ENCODE peak calls at places on chromosomes 1 and 21, in six cellular contexts. One of them, this sample, is unnamed.
A peak's percentile ranks its signal among the peaks of the same experiment; 100 is the strongest.

GRCh38 chr1:156838972-156839371 is 19.9 kb downstream of the INSRR start:
- DNase-seq in A549: peak; percentile 72
- DNase-seq in IMR-90: no peak
- DNase-seq in K562: peak; percentile 74
- DNase-seq in SK-N-SH: peak; percentile 81
- DNase-seq in GM12878: no peak
- DNase-seq in this sample: no peak

GRCh38 chr1:102742426-102742825 is 365.9 kb downstream of the COL11A1 start:
- DNase-seq in A549: no peak
- DNase-seq in IMR-90: peak; percentile 3
- DNase-seq in K562: no peak
- DNase-seq in SK-N-SH: no peak
- DNase-seq in GM12878: no peak
- DNase-seq in this sample: no peak

GRCh38 chr1:167312871-167313270 is 92.2 kb downstream of the POU2F1 start:
- DNase-seq in A549: no peak
- DNase-seq in IMR-90: peak; percentile 3
- DNase-seq in K562: no peak
- DNase-seq in SK-N-SH: no peak
- DNase-seq in GM12878: no peak
- DNase-seq in this sample: no peak

GRCh38 chr21:36960676-36961284 is 5.7 kb downstream of the HLCS start:
- DNase-seq in A549: no peak
- DNase-seq in IMR-90: no peak
- DNase-seq in K562: no peak
- DNase-seq in SK-N-SH: no peak
- DNase-seq in GM12878: no peak
- DNase-seq in this sample: no peak

GRCh38 chr1:23483327-23484252 is at the start of gene ASAP3:
- DNase-seq in A549: no peak
- DNase-seq in IMR-90: peak; percentile 41
- DNase-seq in K562: no peak
- DNase-seq in SK-N-SH: peak; percentile 59
- DNase-seq in GM12878: no peak
- DNase-seq in this sample: peak; percentile 17

GRCh38 chr1:158117854-158118691 is 62.6 kb upstream of the CD1D start:
- DNase-seq in A549: peak; percentile 81
- DNase-seq in IMR-90: peak; percentile 34
- DNase-seq in K562: peak; percentile 64
- DNase-seq in SK-N-SH: peak; percentile 47
- DNase-seq in GM12878: no peak
- DNase-seq in this sample: peak; percentile 28

GRCh38 chr1:156645666-156646065 is 3.7 kb downstream of the BCAN start:
- DNase-seq in A549: no peak
- DNase-seq in IMR-90: no peak
- DNase-seq in K562: no peak
- DNase-seq in SK-N-SH: no peak
- DNase-seq in GM12878: no peak
- DNase-seq in this sample: no peak

GRCh38 chr1:111197598-111198289 is 2.7 kb downstream of the DENND2D start:
- DNase-seq in A549: peak; percentile 17
- DNase-seq in IMR-90: peak; percentile 4
- DNase-seq in K562: peak; percentile 59
- DNase-seq in SK-N-SH: no peak
- DNase-seq in GM12878: no peak
- DNase-seq in this sample: no peak

GRCh38 chr1:81594211-81594610 is 206.5 kb upstream of the ADGRL2 start:
- DNase-seq in A549: no peak
- DNase-seq in IMR-90: no peak
- DNase-seq in K562: no peak
- DNase-seq in SK-N-SH: no peak
- DNase-seq in GM12878: no peak
- DNase-seq in this sample: no peak

GRCh38 chr1:154993572-154994268 is at the start of gene LENEP:
- DNase-seq in A549: no peak
- DNase-seq in IMR-90: no peak
- DNase-seq in K562: no peak
- DNase-seq in SK-N-SH: peak; percentile 9
- DNase-seq in GM12878: no peak
- DNase-seq in this sample: no peak

GRCh38 chr1:227190321-227190720 is 128.0 kb downstream of the CDC42BPA start:
- DNase-seq in A549: no peak
- DNase-seq in IMR-90: peak; percentile 53
- DNase-seq in K562: no peak
- DNase-seq in SK-N-SH: no peak
- DNase-seq in GM12878: no peak
- DNase-seq in this sample: no peak
- TF ChIP-seq SMC3 in A549: no peak
- TF ChIP-seq SMC3 in IMR-90: no peak
- TF ChIP-seq SMC3 in K562: no peak
- TF ChIP-seq SMC3 in SK-N-SH: no peak
- TF ChIP-seq SMC3 in GM12878: no peak
- TF ChIP-seq SMC3 in this sample: no peak

GRCh38 chr1:58768971-58769808 is 14.7 kb downstream of the JUN start:
- DNase-seq in A549: peak; percentile 45
- DNase-seq in IMR-90: peak; percentile 63
- DNase-seq in K562: peak; percentile 67
- DNase-seq in SK-N-SH: peak; percentile 73
- DNase-seq in GM12878: no peak
- DNase-seq in this sample: peak; percentile 56
- TF ChIP-seq SMC3 in A549: peak; percentile 67
- TF ChIP-seq SMC3 in IMR-90: peak; percentile 95
- TF ChIP-seq SMC3 in K562: peak; percentile 66
- TF ChIP-seq SMC3 in SK-N-SH: peak; percentile 75
- TF ChIP-seq SMC3 in GM12878: peak; percentile 39
- TF ChIP-seq SMC3 in this sample: peak; percentile 91

GRCh38 chr1:117130526-117130925 is 9.0 kb upstream of the TRIM45 start:
- DNase-seq in A549: no peak
- DNase-seq in IMR-90: no peak
- DNase-seq in K562: no peak
- DNase-seq in SK-N-SH: no peak
- DNase-seq in GM12878: no peak
- DNase-seq in this sample: no peak

GRCh38 chr1:117127840-117128239 is 6.3 kb upstream of the TRIM45 start:
- DNase-seq in A549: no peak
- DNase-seq in IMR-90: peak; percentile 43
- DNase-seq in K562: peak; percentile 32
- DNase-seq in SK-N-SH: no peak
- DNase-seq in GM12878: no peak
- DNase-seq in this sample: no peak

GRCh38 chr1:117123274-117123673 is 1.7 kb upstream of the TRIM45 start:
- DNase-seq in A549: no peak
- DNase-seq in IMR-90: no peak
- DNase-seq in K562: no peak
- DNase-seq in SK-N-SH: no peak
- DNase-seq in GM12878: no peak
- DNase-seq in this sample: no peak

DNA sequence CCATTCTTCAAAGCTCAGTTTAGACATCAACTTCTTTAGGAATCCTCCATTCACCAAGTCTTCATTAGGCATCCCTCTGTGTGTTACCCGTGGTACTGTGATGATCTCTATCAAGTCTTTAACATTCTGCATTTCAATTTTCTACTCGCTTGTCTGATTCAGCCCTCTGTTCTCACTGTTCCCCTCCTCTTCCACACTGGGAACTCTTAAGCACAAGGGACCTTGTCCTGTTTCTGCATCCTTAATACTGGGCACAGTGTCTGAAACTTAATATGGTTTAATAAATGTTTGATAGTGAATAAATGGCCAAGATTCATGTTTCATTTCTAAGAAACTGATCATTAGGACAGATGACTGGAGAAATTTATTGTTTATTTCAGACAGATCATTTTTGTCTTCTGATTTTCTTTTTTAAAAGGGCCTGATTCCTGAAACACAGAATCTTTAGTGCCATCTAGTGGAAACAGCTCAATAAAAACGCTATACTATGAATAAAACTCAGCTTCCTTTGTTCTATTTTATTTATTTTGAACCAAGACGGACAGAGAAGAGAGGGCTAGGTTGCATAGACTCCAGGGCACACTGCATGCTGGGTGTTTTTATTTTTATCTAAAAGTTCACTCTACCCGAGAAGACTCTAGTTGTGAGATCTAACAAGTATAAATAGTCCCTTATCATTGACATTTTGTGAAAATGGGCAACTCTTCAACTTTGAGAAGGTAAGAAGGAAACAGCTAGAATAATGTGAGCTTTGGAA is 7.0 kb upstream of the TRIM45 start:
- DNase-seq in A549: peak; percentile 22
- DNase-seq in IMR-90: peak; percentile 69
- DNase-seq in K562: peak; percentile 48
- DNase-seq in SK-N-SH: peak; percentile 47
- DNase-seq in GM12878: no peak
- DNase-seq in this sample: no peak
- TF ChIP-seq SMC3 in A549: peak; percentile 53
- TF ChIP-seq SMC3 in IMR-90: peak; percentile 73
- TF ChIP-seq SMC3 in K562: peak; percentile 22
- TF ChIP-seq SMC3 in SK-N-SH: peak; percentile 50
- TF ChIP-seq SMC3 in GM12878: peak; percentile 58
- TF ChIP-seq SMC3 in this sample: no peak

GRCh38 chr1:31560394-31560793 is 15.9 kb upstream of the TINAGL1 start:
- DNase-seq in A549: no peak
- DNase-seq in IMR-90: no peak
- DNase-seq in K562: no peak
- DNase-seq in SK-N-SH: no peak
- DNase-seq in GM12878: no peak
- DNase-seq in this sample: peak; percentile 21

GRCh38 chr1:31568895-31569655 is 7.2 kb upstream of the TINAGL1 start:
- DNase-seq in A549: no peak
- DNase-seq in IMR-90: no peak
- DNase-seq in K562: peak; percentile 8
- DNase-seq in SK-N-SH: no peak
- DNase-seq in GM12878: no peak
- DNase-seq in this sample: no peak

GRCh38 chr1:31567956-31568570 is 8.3 kb upstream of the TINAGL1 start:
- DNase-seq in A549: no peak
- DNase-seq in IMR-90: no peak
- DNase-seq in K562: no peak
- DNase-seq in SK-N-SH: no peak
- DNase-seq in GM12878: no peak
- DNase-seq in this sample: no peak

GRCh38 chr1:31562707-31563360 is 13.5 kb upstream of the TINAGL1 start:
- DNase-seq in A549: no peak
- DNase-seq in IMR-90: peak; percentile 41
- DNase-seq in K562: no peak
- DNase-seq in SK-N-SH: no peak
- DNase-seq in GM12878: no peak
- DNase-seq in this sample: no peak

GRCh38 chr1:31564606-31564989 is 11.7 kb upstream of the TINAGL1 start:
- DNase-seq in A549: no peak
- DNase-seq in IMR-90: no peak
- DNase-seq in K562: no peak
- DNase-seq in SK-N-SH: no peak
- DNase-seq in GM12878: no peak
- DNase-seq in this sample: no peak
- TF ChIP-seq SMC3 in A549: no peak
- TF ChIP-seq SMC3 in IMR-90: no peak
- TF ChIP-seq SMC3 in K562: no peak
- TF ChIP-seq SMC3 in SK-N-SH: no peak
- TF ChIP-seq SMC3 in GM12878: no peak
- TF ChIP-seq SMC3 in this sample: no peak

GRCh38 chr21:41431788-41432548 is 5.9 kb downstream of the MX1 start:
- DNase-seq in A549: no peak
- DNase-seq in IMR-90: no peak
- DNase-seq in K562: no peak
- DNase-seq in SK-N-SH: peak; percentile 31
- DNase-seq in GM12878: peak; percentile 56
- DNase-seq in this sample: no peak

GRCh38 chr21:41428311-41428710 is 2.3 kb downstream of the MX1 start:
- DNase-seq in A549: no peak
- DNase-seq in IMR-90: no peak
- DNase-seq in K562: no peak
- DNase-seq in SK-N-SH: no peak
- DNase-seq in GM12878: no peak
- DNase-seq in this sample: no peak

GRCh38 chr21:41428847-41429246 is 2.8 kb downstream of the MX1 start:
- DNase-seq in A549: no peak
- DNase-seq in IMR-90: no peak
- DNase-seq in K562: no peak
- DNase-seq in SK-N-SH: no peak
- DNase-seq in GM12878: no peak
- DNase-seq in this sample: no peak

GRCh38 chr21:41429305-41429704 is 3.3 kb downstream of the MX1 start:
- DNase-seq in A549: no peak
- DNase-seq in IMR-90: no peak
- DNase-seq in K562: no peak
- DNase-seq in SK-N-SH: no peak
- DNase-seq in GM12878: no peak
- DNase-seq in this sample: no peak

GRCh38 chr21:41429925-41430491 is 4.0 kb downstream of the MX1 start:
- DNase-seq in A549: no peak
- DNase-seq in IMR-90: no peak
- DNase-seq in K562: no peak
- DNase-seq in SK-N-SH: no peak
- DNase-seq in GM12878: no peak
- DNase-seq in this sample: no peak
- TF ChIP-seq SMC3 in A549: no peak
- TF ChIP-seq SMC3 in IMR-90: no peak
- TF ChIP-seq SMC3 in K562: no peak
- TF ChIP-seq SMC3 in SK-N-SH: no peak
- TF ChIP-seq SMC3 in GM12878: no peak
- TF ChIP-seq SMC3 in this sample: no peak